ENCODE peak calls at places on chromosome 22, in four cellular contexts. C is GM12891, X is K562, O is GM12878. Y is an unnamed sample.

GRCh38 chr22:45503816-45504702 is 1.4 kb downstream of the FBLN1 start:
- DNase-seq in C (no peak), X (no peak), O (no peak), Y (peak)

GRCh38 chr22:40405178-40406062 is 35.0 kb downstream of the SGSM3 start:
- DNase-seq in C (no peak), X (no peak), O (no peak), Y (no peak)

GRCh38 chr22:35567214-35567792 is 26.7 kb downstream of the RASD2 start:
- DNase-seq in C (no peak), X (no peak), O (no peak), Y (no peak)

GRCh38 chr22:35837328-35837727 is 119.7 kb downstream of the APOL5 start:
- DNase-seq in C (no peak), X (no peak), O (no peak), Y (no peak)

GRCh38 chr22:20646906-20647305 is 127.0 kb upstream of the SERPIND1 start:
- DNase-seq in C (no peak), X (no peak), O (no peak), Y (no peak)

GRCh38 chr22:48717076-48717810 is 1110.4 kb downstream of the BRD1 start:
- DNase-seq in C (no peak), X (no peak), O (no peak), Y (no peak)

GRCh38 chr22:48444320-48445112 is 1383.2 kb downstream of the BRD1 start:
- DNase-seq in C (peak), X (no peak), O (peak), Y (no peak)

GRCh38 chr22:22902247-22902962 is 14.8 kb downstream of the IGLL5 start:
- DNase-seq in C (no peak), X (peak), O (peak), Y (no peak)

GRCh38 chr22:25111579-25112517 is 87.8 kb upstream of the CRYBB3 start:
- DNase-seq in C (no peak), X (peak), O (no peak), Y (no peak)

GRCh38 chr22:48832592-48832991 is 995.1 kb downstream of the BRD1 start:
- DNase-seq in C (no peak), X (peak), O (no peak), Y (no peak)

GRCh38 chr22:47606426-47606825 is 844.0 kb downstream of the TBC1D22A start:
- DNase-seq in C (no peak), X (no peak), O (no peak), Y (no peak)

GRCh38 chr22:26561756-26562417 is 28.0 kb downstream of the TPST2 start:
- DNase-seq in C (no peak), X (no peak), O (no peak), Y (no peak)

GRCh38 chr22:27989758-27990450 is 70.8 kb upstream of the PITPNB start:
- DNase-seq in C (no peak), X (no peak), O (no peak), Y (no peak)

GRCh38 chr22:47929073-47929472 is 1166.6 kb downstream of the TBC1D22A start:
- DNase-seq in C (no peak), X (no peak), O (no peak), Y (no peak)

GRCh38 chr22:17057959-17058814 is 26.6 kb upstream of the IL17RA start:
- DNase-seq in C (peak), X (peak), O (no peak), Y (peak)

GRCh38 chr22:47173535-47174021 is 411.1 kb downstream of the TBC1D22A start:
- DNase-seq in C (no peak), X (no peak), O (no peak), Y (no peak)

GRCh38 chr22:27782065-27782464 is 19.5 kb downstream of the MN1 start:
- DNase-seq in C (no peak), X (no peak), O (no peak), Y (no peak)

GRCh38 chr22:47598864-47599263 is 836.4 kb downstream of the TBC1D22A start:
- DNase-seq in C (no peak), X (no peak), O (no peak), Y (no peak)

GRCh38 chr22:24436553-24436952 is 9.2 kb downstream of the ADORA2A start:
- DNase-seq in C (no peak), X (no peak), O (no peak), Y (no peak)

GRCh38 chr22:25741692-25742626 is at the start of gene MYO18B:
- DNase-seq in C (no peak), X (peak), O (no peak), Y (no peak)

GRCh38 chr22:31230871-31231621 is 18.9 kb downstream of the LIMK2 start:
- DNase-seq in C (no peak), X (no peak), O (no peak), Y (no peak)

GRCh38 chr22:32788884-32789624 is 12.5 kb upstream of the TIMP3 start:
- DNase-seq in C (no peak), X (no peak), O (no peak), Y (no peak)

GRCh38 chr22:41367039-41367679 is 14.6 kb upstream of the TEF start:
- DNase-seq in C (no peak), X (peak), O (no peak), Y (peak)

GRCh38 chr22:27704581-27704980 is 97.0 kb downstream of the MN1 start:
- DNase-seq in C (no peak), X (no peak), O (no peak), Y (no peak)

GRCh38 chr22:17919276-17920144 is 104.9 kb downstream of the MICAL3 start:
- DNase-seq in C (no peak), X (no peak), O (no peak), Y (no peak)

GRCh38 chr22:24156915-24157782 is 24.1 kb upstream of the SUSD2 start:
- DNase-seq in C (peak), X (peak), O (peak), Y (peak)

GRCh38 chr22:27677895-27678458 is 123.6 kb downstream of the MN1 start:
- DNase-seq in C (no peak), X (no peak), O (no peak), Y (no peak)

DNA sequence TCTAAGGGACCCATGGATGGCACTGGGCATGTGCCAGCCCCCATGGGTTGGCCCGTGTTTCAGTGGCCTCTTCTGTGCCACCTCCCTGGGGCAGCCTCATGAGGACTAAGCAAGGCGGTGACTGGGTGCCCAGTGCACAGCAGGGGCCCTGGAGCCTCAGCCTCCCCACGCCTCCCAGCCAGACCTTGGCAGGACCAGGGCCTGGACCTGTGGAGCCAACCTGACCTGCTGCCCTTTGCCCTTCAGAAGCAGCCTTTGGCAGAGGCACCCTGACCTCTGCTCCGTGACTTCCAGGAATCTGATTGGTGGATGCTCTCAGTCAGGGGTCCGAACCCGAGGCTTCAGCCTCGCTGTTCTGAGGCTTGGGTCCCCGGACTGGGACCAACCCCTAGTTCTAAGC is 24.8 kb upstream of the TAB1 start:
- DNase-seq in C (no peak), X (no peak), O (no peak), Y (no peak)
- TF ChIP-seq SPI1 in C (no peak), X (no peak), O (no peak), Y (no peak)

GRCh38 chr22:18997306-18997924 is 61.3 kb upstream of the PRODH start:
- DNase-seq in C (no peak), X (no peak), O (no peak), Y (no peak)

GRCh38 chr22:18999416-18999815 is 63.3 kb upstream of the PRODH start:
- DNase-seq in C (no peak), X (no peak), O (no peak), Y (no peak)

GRCh38 chr22:19001204-19001603 is 65.1 kb upstream of the PRODH start:
- DNase-seq in C (no peak), X (no peak), O (no peak), Y (no peak)

GRCh38 chr22:18997925-18998315 is 61.8 kb upstream of the PRODH start:
- DNase-seq in C (no peak), X (peak), O (no peak), Y (no peak)

GRCh38 chr22:18998998-18999397 is 62.9 kb upstream of the PRODH start:
- DNase-seq in C (no peak), X (peak), O (no peak), Y (no peak)
- TF ChIP-seq SPI1 in C (no peak), X (no peak), O (no peak), Y (no peak)

GRCh38 chr22:43917523-43917922 is 6.1 kb upstream of the PNPLA3 start:
- DNase-seq in C (no peak), X (no peak), O (no peak), Y (no peak)
- TF ChIP-seq SPI1 in C (no peak), X (no peak), O (no peak), Y (no peak)

GRCh38 chr22:19063581-19064353 is 58.4 kb downstream of the DGCR2 start:
- DNase-seq in C (no peak), X (no peak), O (no peak), Y (no peak)

GRCh38 chr22:19064354-19065054 is 57.7 kb downstream of the DGCR2 start:
- DNase-seq in C (no peak), X (no peak), O (no peak), Y (no peak)

GRCh38 chr22:19061471-19062138 is 60.6 kb downstream of the DGCR2 start:
- DNase-seq in C (no peak), X (no peak), O (no peak), Y (no peak)

GRCh38 chr22:19062139-19062789 is 59.9 kb downstream of the DGCR2 start:
- DNase-seq in C (no peak), X (no peak), O (no peak), Y (no peak)

GRCh38 chr22:19062909-19063308 is 59.3 kb downstream of the DGCR2 start:
- DNase-seq in C (no peak), X (no peak), O (no peak), Y (no peak)
- TF ChIP-seq SPI1 in C (no peak), X (no peak), O (no peak), Y (no peak)

GRCh38 chr22:29183971-29184595 is 21.6 kb upstream of the EMID1 start:
- DNase-seq in C (no peak), X (no peak), O (no peak), Y (no peak)
- TF ChIP-seq SPI1 in C (no peak), X (no peak), O (no peak), Y (no peak)

GRCh38 chr22:43275545-43275981 is 67.6 kb downstream of the SCUBE1 start:
- DNase-seq in C (no peak), X (peak), O (no peak), Y (peak)
- TF ChIP-seq SPI1 in C (no peak), X (peak), O (no peak), Y (peak)

GRCh38 chr22:49930596-49931412 is 12.4 kb downstream of the CRELD2 start:
- DNase-seq in C (no peak), X (no peak), O (peak), Y (peak)

GRCh38 chr22:49928571-49929552 is 10.4 kb downstream of the CRELD2 start:
- DNase-seq in C (no peak), X (no peak), O (no peak), Y (no peak)

GRCh38 chr22:49928185-49928495 is 9.7 kb downstream of the CRELD2 start:
- DNase-seq in C (no peak), X (no peak), O (no peak), Y (no peak)

GRCh38 chr22:49930128-49930527 is 11.7 kb downstream of the CRELD2 start:
- DNase-seq in C (no peak), X (no peak), O (no peak), Y (no peak)

GRCh38 chr22:49929553-49929979 is 11.1 kb downstream of the CRELD2 start:
- DNase-seq in C (peak), X (peak), O (no peak), Y (peak)
- TF ChIP-seq SPI1 in C (peak), X (no peak), O (peak), Y (no peak)

GRCh38 chr22:37145415-37146385 is 4.0 kb downstream of the IL2RB start:
- DNase-seq in C (no peak), X (no peak), O (no peak), Y (no peak)
- TF ChIP-seq SPI1 in C (no peak), X (no peak), O (no peak), Y (no peak)

DNA sequence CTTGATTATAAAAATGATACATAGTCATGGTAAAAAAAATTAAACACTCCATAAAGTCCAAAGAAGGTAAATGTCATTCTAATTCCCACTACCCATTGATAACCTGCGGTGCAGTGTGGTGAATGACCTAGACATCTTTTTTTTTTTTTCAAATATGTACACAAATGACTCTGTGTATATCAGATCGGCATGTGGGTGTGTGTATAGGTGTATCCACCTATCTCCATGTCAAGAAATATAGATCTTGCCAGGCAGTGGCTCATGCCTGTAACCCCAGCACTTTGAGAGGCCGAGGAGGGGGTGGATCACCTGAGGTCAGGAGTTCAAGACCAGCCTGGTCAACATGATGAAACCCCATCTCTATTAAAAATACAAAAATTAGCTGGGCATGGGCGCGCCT is 18.4 kb upstream of the CBX6 start:
- DNase-seq in C (no peak), X (no peak), O (no peak), Y (no peak)
- TF ChIP-seq SPI1 in C (no peak), X (no peak), O (no peak), Y (no peak)

DNA sequence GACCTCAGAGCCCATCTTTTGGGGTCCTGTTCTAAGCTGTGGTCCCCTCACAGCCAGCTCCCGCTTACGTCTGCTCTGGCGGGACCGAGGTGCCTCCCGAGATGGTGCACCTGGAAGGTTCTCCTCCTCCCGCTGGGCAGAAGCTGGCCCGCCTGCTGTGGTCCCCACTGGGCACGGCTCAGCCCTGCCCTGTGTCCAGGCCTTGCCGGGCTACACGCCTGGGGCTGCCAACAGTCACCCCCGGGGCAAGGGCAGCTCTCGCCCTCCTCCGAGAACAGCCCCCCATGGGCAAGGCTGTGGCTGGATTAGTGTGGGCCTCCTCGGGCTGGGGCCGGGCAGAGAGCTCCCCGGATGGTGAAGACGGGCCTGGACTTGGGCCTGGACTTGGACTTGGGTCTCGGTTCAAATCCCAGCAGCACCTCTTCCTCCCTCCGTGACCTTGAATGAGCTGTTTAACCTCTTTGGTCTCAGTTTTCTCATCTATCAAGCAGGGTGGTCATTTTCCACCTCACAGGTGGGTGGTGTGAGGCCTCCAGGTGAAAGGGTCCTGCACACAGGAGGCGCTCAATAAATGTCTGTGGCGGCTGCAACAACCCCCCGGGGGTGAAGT is 988 bp downstream of the BAIAP2L2 start:
- DNase-seq in C (no peak), X (no peak), O (no peak), Y (no peak)
- TF ChIP-seq SPI1 in C (no peak), X (no peak), O (no peak), Y (no peak)

Y was measured in HL-60.